ENCODE peak calls at places on chromosomes 5 and 9, in five cellular contexts. J is NCI-H2081, X is activated gamma-delta T cell, W is psoas muscle, Z is Kasumi-1. B is an unnamed sample.

GRCh38 chr9:116589392-116590354 is 97.4 kb upstream of the TRIM32 start:
- DNase-seq in J (peak), X (no peak), W (no peak), Z (peak), B (no peak)

GRCh38 chr9:101572316-101572715 is 22.5 kb downstream of the PPP3R2 start:
- DNase-seq in J (no peak), X (no peak), W (no peak), Z (no peak), B (no peak)

GRCh38 chr9:98108540-98109031 is 10.4 kb downstream of the TRIM14 start:
- DNase-seq in J (no peak), X (no peak), W (no peak), Z (no peak), B (no peak)

GRCh38 chr9:92963831-92964606 is 16.7 kb downstream of the FGD3 start:
- DNase-seq in J (no peak), X (peak), W (no peak), Z (peak), B (no peak)

GRCh38 chr9:133659566-133659965 is 23.4 kb downstream of the DBH start:
- DNase-seq in J (no peak), X (no peak), W (no peak), Z (no peak), B (no peak)

GRCh38 chr5:167582263-167582662 is 709.2 kb upstream of the WWC1 start:
- DNase-seq in J (no peak), X (no peak), W (no peak), Z (no peak), B (no peak)

GRCh38 chr9:134208981-134209725 is 44.8 kb upstream of the RNU6ATAC start:
- DNase-seq in J (no peak), X (no peak), W (peak), Z (no peak), B (no peak)

GRCh38 chr5:77438057-77438456 is 54.1 kb downstream of the WDR41 start:
- DNase-seq in J (no peak), X (no peak), W (no peak), Z (no peak), B (no peak)

GRCh38 chr5:151447174-151448037 is at the start of gene SLC36A1:
- DNase-seq in J (peak), X (peak), W (peak), Z (peak), B (peak)

GRCh38 chr5:131279209-131279608 is 15.4 kb downstream of the CDC42SE2 start:
- DNase-seq in J (no peak), X (no peak), W (no peak), Z (no peak), B (no peak)

GRCh38 chr9:109956811-109957440 is 176.9 kb downstream of the PALM2AKAP2 start:
- DNase-seq in J (no peak), X (no peak), W (no peak), Z (no peak), B (no peak)

GRCh38 chr9:138061631-138062030 is 184.0 kb downstream of the CACNA1B start:
- DNase-seq in J (no peak), X (no peak), W (no peak), Z (no peak), B (no peak)